ENCODE peak calls at places on chromosomes 12 and 14, in nine cellular contexts. C, Y, R, A, K, X, Z, N and H are unnamed samples.

GRCh38 chr12:8644345-8645248 is 18.0 kb downstream of the MFAP5 start:
- DNase-seq in N (no peak), Y (no peak), Z (no peak), A (no peak), X (no peak), C (no peak), K (peak; percentile 19), R (no peak), H (peak; percentile 6)

GRCh38 chr12:114848661-114849060 is 164.7 kb upstream of the TBX3 start:
- DNase-seq in K (no peak), N (no peak), C (no peak), R (no peak), Z (no peak), Y (no peak), X (no peak), A (peak; percentile 96), H (no peak)

GRCh38 chr12:50612882-50613281 is 108.1 kb downstream of the DIP2B start:
- DNase-seq in Y (no peak), C (peak; percentile 77), A (no peak), N (no peak), Z (no peak), X (no peak), R (no peak), K (no peak), H (no peak)

GRCh38 chr12:116432321-116432750 is 126.8 kb upstream of the MAP1LC3B2 start:
- DNase-seq in A (peak; percentile 87), Z (no peak), R (no peak), X (no peak), N (no peak), C (no peak), K (no peak), Y (no peak), H (no peak)

GRCh38 chr12:111761706-111762105 is 5.0 kb upstream of the ALDH2 start:
- DNase-seq in Y (no peak), C (no peak), Z (no peak), R (no peak), X (no peak), A (no peak), K (no peak), N (no peak), H (no peak)

GRCh38 chr14:92553456-92553855 is 39.9 kb downstream of the RIN3 start:
- DNase-seq in N (no peak), C (no peak), Z (no peak), A (no peak), Y (peak; percentile 19), X (peak; percentile 29), K (no peak), R (peak; percentile 32), H (no peak)

GRCh38 chr12:55707841-55708694 is at the start of gene ITGA7:
- DNase-seq in A (no peak), R (peak; percentile 89), Z (peak; percentile 95), X (no peak), Y (no peak), N (peak; percentile 34), C (peak; percentile 59), K (peak; percentile 59), H (peak; percentile 55)

GRCh38 chr12:133120385-133121191 is 9.5 kb downstream of the ZNF891 start:
- DNase-seq in C (no peak), Z (no peak), K (no peak), A (no peak), Y (no peak), R (no peak), X (no peak), N (no peak), H (no peak)

GRCh38 chr14:22545842-22546721 is 42.9 kb downstream of the DAD1 start:
- DNase-seq in X (no peak), N (no peak), R (no peak), K (no peak), Z (no peak), C (no peak), Y (no peak), A (peak; percentile 46), H (no peak)

GRCh38 chr12:31819427-31819826 is 90.6 kb upstream of the AMN1 start:
- DNase-seq in R (no peak), X (no peak), A (no peak), C (no peak), Y (no peak), N (no peak), K (no peak), Z (no peak), H (no peak)

GRCh38 chr12:95577820-95578219 is 26.5 kb upstream of the USP44 start:
- DNase-seq in N (no peak), C (no peak), X (no peak), R (no peak), K (no peak), Y (no peak), A (no peak), Z (no peak), H (no peak)

GRCh38 chr14:67416085-67416484 is 4.1 kb upstream of the PLEK2 start:
- DNase-seq in R (no peak), K (no peak), Y (no peak), A (no peak), N (no peak), X (no peak), Z (no peak), C (no peak), H (no peak)

GRCh38 chr14:65352964-65353530 is 59.5 kb upstream of the FUT8 start:
- DNase-seq in R (no peak), X (peak; percentile 59), Y (no peak), C (no peak), N (no peak), K (no peak), A (peak; percentile 12), Z (no peak), H (peak; percentile 55)

GRCh38 chr14:34522496-34522895 is 17.0 kb downstream of the EAPP start:
- DNase-seq in R (peak; percentile 39), C (no peak), A (no peak), N (no peak), Y (no peak), K (no peak), Z (no peak), X (no peak), H (no peak)

GRCh38 chr12:54932038-54932437 is 52.5 kb downstream of the TESPA1 start:
- DNase-seq in X (no peak), C (no peak), K (no peak), R (no peak), Y (no peak), N (no peak), A (no peak), Z (no peak), H (no peak)

GRCh38 chr12:47282206-47282605 is 202.4 kb upstream of the AMIGO2 start:
- DNase-seq in N (no peak), K (no peak), X (no peak), A (peak; percentile 11), R (no peak), Z (no peak), Y (no peak), C (no peak), H (no peak)

GRCh38 chr12:88308825-88309224 is 166.7 kb downstream of the TMTC3 start:
- DNase-seq in X (peak; percentile 81), A (peak; percentile 94), Y (peak; percentile 90), N (no peak), R (no peak), K (no peak), C (no peak), Z (no peak), H (no peak)

GRCh38 chr12:115872919-115873357 is 404.6 kb downstream of the MED13L start:
- DNase-seq in Z (no peak), Y (no peak), N (no peak), C (no peak), R (no peak), A (no peak), X (no peak), K (no peak), H (no peak)

GRCh38 chr14:39555749-39556148 is 123.5 kb upstream of the FBXO33 start:
- DNase-seq in Z (no peak), K (no peak), A (no peak), N (no peak), R (no peak), C (no peak), Y (no peak), X (no peak), H (no peak)

GRCh38 chr14:92969470-92970232 is 46.7 kb downstream of the CHGA start:
- DNase-seq in Z (peak; percentile 32), C (no peak), N (no peak), R (no peak), X (no peak), K (no peak), A (no peak), Y (no peak), H (no peak)

GRCh38 chr12:93722179-93722578 is 45.0 kb downstream of the CRADD start:
- DNase-seq in Z (no peak), K (no peak), Y (no peak), N (no peak), X (no peak), C (no peak), A (no peak), R (no peak), H (no peak)

GRCh38 chr14:32230181-32230580 is 27.1 kb upstream of the RNU6-8 start:
- DNase-seq in C (no peak), Z (no peak), A (no peak), Y (no peak), K (no peak), X (peak; percentile 83), R (no peak), N (no peak), H (no peak)

GRCh38 chr12:66960704-66961690 is 282.1 kb upstream of the GRIP1 start:
- DNase-seq in R (no peak), Y (no peak), N (no peak), X (no peak), A (no peak), Z (no peak), K (no peak), C (no peak), H (no peak)

GRCh38 chr12:27474344-27474743 is 27.8 kb downstream of the SMCO2 start:
- DNase-seq in N (no peak), A (peak; percentile 29), X (peak; percentile 64), C (no peak), K (no peak), Z (no peak), R (no peak), Y (peak; percentile 59), H (no peak)

GRCh38 chr12:77847665-77848431 is 17.2 kb downstream of the NAV3 start:
- DNase-seq in Z (no peak), A (peak; percentile 74), C (no peak), K (no peak), N (no peak), Y (peak; percentile 78), R (no peak), X (peak; percentile 39), H (no peak)

GRCh38 chr14:53450871-53451270 is 297.7 kb upstream of the DDHD1 start:
- DNase-seq in N (no peak), C (no peak), A (no peak), X (no peak), Z (no peak), K (no peak), Y (no peak), R (no peak), H (no peak)

GRCh38 chr12:5476356-5476755 is 44.4 kb downstream of the NTF3 start:
- DNase-seq in X (no peak), Z (no peak), K (no peak), A (no peak), Y (no peak), R (no peak), N (no peak), C (no peak), H (no peak)

GRCh38 chr14:85293820-85294219 is 236.1 kb upstream of the FLRT2 start:
- DNase-seq in R (peak; percentile 50), Z (no peak), A (no peak), N (no peak), Y (no peak), X (no peak), C (no peak), K (no peak), H (no peak)

GRCh38 chr14:54599932-54600331 is 33.0 kb downstream of the SAMD4A start:
- DNase-seq in A (no peak), C (no peak), R (no peak), X (no peak), K (no peak), Y (no peak), Z (no peak), N (no peak), H (no peak)

GRCh38 chr12:110547090-110547489 is 36.0 kb downstream of the PPTC7 start:
- DNase-seq in R (no peak), C (no peak), Y (no peak), X (no peak), A (no peak), N (no peak), K (no peak), Z (no peak), H (no peak)

GRCh38 chr14:96627811-96628775 is 125.9 kb downstream of the PAPOLA start:
- DNase-seq in Z (no peak), R (no peak), C (no peak), N (no peak), A (no peak), K (no peak), Y (no peak), X (no peak), H (no peak)